ENCODE peak calls at places on chromosomes 11 and 22, in four cellular contexts. H is activated CD8-positive, alpha-beta memory T cell treated with anti-CD3 and anti-CD28 coated beads for 48 hours; C is activated CD4-positive, CD25-positive, alpha-beta regulatory T cell; S is ACHN. W is an unnamed sample.
A peak's percentile ranks its signal among the peaks of the same experiment; 100 is the strongest.

GRCh38 chr11:45252134-45252856 is 33.8 kb downstream of the SYT13 start:
- DNase-seq in H (no peak), S (peak; percentile 37), C (no peak), W (peak; percentile 72)

GRCh38 chr11:75477614-75477935 is 44.6 kb upstream of the KLHL35 start:
- DNase-seq in C (no peak), S (no peak), H (no peak), W (no peak)

GRCh38 chr11:128692750-128693578 is 908 bp upstream of the FLI1 start:
- DNase-seq in H (no peak), S (no peak), C (no peak), W (peak; percentile 73)

GRCh38 chr11:73404048-73404447 is 27.8 kb downstream of the RELT start:
- DNase-seq in C (no peak), H (no peak), S (peak; percentile 45), W (no peak)

GRCh38 chr11:613369-613968 is 2.3 kb downstream of the IRF7 start:
- DNase-seq in C (peak; percentile 68), H (peak; percentile 58), S (peak; percentile 56), W (peak; percentile 88)

GRCh38 chr11:46456676-46457432 is 65.3 kb upstream of the CHRM4 start:
- DNase-seq in C (no peak), H (no peak), S (no peak), W (no peak)

GRCh38 chr22:45844949-45845613 is 131.9 kb downstream of the WNT7B start:
- DNase-seq in C (no peak), H (no peak), S (no peak), W (no peak)

GRCh38 chr11:110710520-110711381 is 1.5 kb downstream of the ARHGAP20 start:
- DNase-seq in H (no peak), S (no peak), C (no peak), W (peak; percentile 76)

GRCh38 chr11:17102447-17102846 is 25.0 kb upstream of the RPS13 start:
- DNase-seq in C (no peak), S (no peak), H (no peak), W (no peak)

GRCh38 chr11:121099885-121100284 is 1.2 kb upstream of the TECTA start:
- DNase-seq in H (no peak), C (no peak), S (no peak), W (no peak)

GRCh38 chr22:38867124-38867455 is 4.9 kb downstream of the CBX6 start:
- DNase-seq in C (no peak), S (no peak), H (no peak), W (no peak)

GRCh38 chr11:122202161-122202950 is 86.3 kb upstream of the BLID start:
- DNase-seq in C (no peak), S (no peak), H (no peak), W (no peak)

GRCh38 chr22:48860557-48860956 is 967.1 kb downstream of the BRD1 start:
- DNase-seq in S (no peak), H (no peak), C (no peak), W (no peak)

GRCh38 chr11:125603207-125603606 is 10.6 kb downstream of the STT3A start:
- DNase-seq in C (no peak), H (no peak), S (no peak), W (no peak)

GRCh38 chr22:39519681-39520053 is 695 bp upstream of the ATF4 start:
- DNase-seq in C (no peak), S (no peak), H (no peak), W (no peak)

GRCh38 chr11:114061053-114062049 is 1.8 kb downstream of the ZBTB16 start:
- DNase-seq in C (no peak), H (no peak), S (no peak), W (peak; percentile 76)

GRCh38 chr22:50282361-50283144 is 12.4 kb upstream of the MAPK11 start:
- DNase-seq in C (no peak), H (no peak), S (peak; percentile 89), W (peak; percentile 91)

GRCh38 chr22:37501610-37502341 is 15.6 kb upstream of the MFNG start:
- DNase-seq in S (peak; percentile 96), H (no peak), C (no peak), W (peak; percentile 82)

GRCh38 chr11:33919645-33920044 is 27.8 kb upstream of the LMO2 start:
- DNase-seq in C (no peak), H (no peak), S (no peak), W (no peak)

GRCh38 chr22:21816787-21817496 is 50.5 kb downstream of the MAPK1 start:
- DNase-seq in H (no peak), S (peak; percentile 74), C (no peak), W (no peak)

GRCh38 chr11:72724851-72725730 is 27.1 kb downstream of the ARAP1 start:
- DNase-seq in C (peak; percentile 41), H (peak; percentile 63), S (peak; percentile 79), W (no peak)

W was measured in upper lobe of right lung.